ENCODE peak calls at places on chromosomes 11 and 22, in eight cellular contexts. One of them, this sample, is unnamed.

GRCh38 chr11:128776434-128777284 is 82.8 kb downstream of the FLI1 start:
- DNase-seq in body of pancreas: peak; percentile 53
- DNase-seq in tibial nerve: no peak
- DNase-seq in prostate gland: no peak
- DNase-seq in GM12892: peak; percentile 44
- DNase-seq in lower leg skin: no peak
- DNase-seq in ovary: peak; percentile 32
- DNase-seq in adrenal gland: peak; percentile 47
- DNase-seq in this sample: peak; percentile 48

GRCh38 chr11:15695096-15695721 is 580.5 kb downstream of the INSC start:
- DNase-seq in body of pancreas: no peak
- DNase-seq in tibial nerve: no peak
- DNase-seq in prostate gland: no peak
- DNase-seq in GM12892: no peak
- DNase-seq in lower leg skin: no peak
- DNase-seq in ovary: no peak
- DNase-seq in adrenal gland: no peak
- DNase-seq in this sample: no peak

GRCh38 chr11:38005597-38005996 is 1407.6 kb upstream of the RAG2 start:
- DNase-seq in body of pancreas: no peak
- DNase-seq in tibial nerve: no peak
- DNase-seq in prostate gland: no peak
- DNase-seq in GM12892: no peak
- DNase-seq in lower leg skin: no peak
- DNase-seq in ovary: no peak
- DNase-seq in adrenal gland: no peak
- DNase-seq in this sample: no peak

GRCh38 chr22:49230194-49230577 is 597.5 kb downstream of the BRD1 start:
- DNase-seq in body of pancreas: no peak
- DNase-seq in tibial nerve: no peak
- DNase-seq in prostate gland: peak; percentile 2
- DNase-seq in GM12892: no peak
- DNase-seq in lower leg skin: no peak
- DNase-seq in ovary: no peak
- DNase-seq in adrenal gland: no peak
- DNase-seq in this sample: no peak

GRCh38 chr22:49415219-49415951 is 412.3 kb downstream of the BRD1 start:
- DNase-seq in body of pancreas: no peak
- DNase-seq in tibial nerve: no peak
- DNase-seq in prostate gland: no peak
- DNase-seq in GM12892: no peak
- DNase-seq in lower leg skin: no peak
- DNase-seq in ovary: no peak
- DNase-seq in adrenal gland: no peak
- DNase-seq in this sample: no peak

GRCh38 chr11:64918056-64918455 is 1.0 kb upstream of the ATG2A start:
- DNase-seq in body of pancreas: no peak
- DNase-seq in tibial nerve: no peak
- DNase-seq in prostate gland: no peak
- DNase-seq in GM12892: no peak
- DNase-seq in lower leg skin: no peak
- DNase-seq in ovary: no peak
- DNase-seq in adrenal gland: no peak
- DNase-seq in this sample: no peak

GRCh38 chr11:59680287-59681154 is 11.7 kb upstream of the PATL1 start:
- DNase-seq in body of pancreas: peak; percentile 70
- DNase-seq in tibial nerve: peak; percentile 47
- DNase-seq in prostate gland: peak; percentile 67
- DNase-seq in GM12892: peak; percentile 20
- DNase-seq in lower leg skin: peak; percentile 48
- DNase-seq in ovary: peak; percentile 63
- DNase-seq in adrenal gland: peak; percentile 81
- DNase-seq in this sample: peak; percentile 29

GRCh38 chr22:36546092-36546804 is 17.3 kb upstream of the EIF3D start:
- DNase-seq in body of pancreas: peak; percentile 52
- DNase-seq in tibial nerve: no peak
- DNase-seq in prostate gland: peak; percentile 14
- DNase-seq in GM12892: no peak
- DNase-seq in lower leg skin: no peak
- DNase-seq in ovary: no peak
- DNase-seq in adrenal gland: peak; percentile 58
- DNase-seq in this sample: peak; percentile 37

GRCh38 chr11:925158-925495 is 543 bp upstream of the AP2A2 start:
- DNase-seq in body of pancreas: peak; percentile 42
- DNase-seq in tibial nerve: no peak
- DNase-seq in prostate gland: no peak
- DNase-seq in GM12892: no peak
- DNase-seq in lower leg skin: no peak
- DNase-seq in ovary: peak; percentile 41
- DNase-seq in adrenal gland: no peak
- DNase-seq in this sample: no peak

GRCh38 chr11:70764356-70764905 is 366.1 kb downstream of the CTTN start:
- DNase-seq in body of pancreas: no peak
- DNase-seq in tibial nerve: no peak
- DNase-seq in prostate gland: no peak
- DNase-seq in GM12892: no peak
- DNase-seq in lower leg skin: no peak
- DNase-seq in ovary: no peak
- DNase-seq in adrenal gland: no peak
- DNase-seq in this sample: no peak

GRCh38 chr22:29079218-29079901 is 6.5 kb downstream of the KREMEN1 start:
- DNase-seq in body of pancreas: no peak
- DNase-seq in tibial nerve: no peak
- DNase-seq in prostate gland: peak; percentile 49
- DNase-seq in GM12892: no peak
- DNase-seq in lower leg skin: no peak
- DNase-seq in ovary: no peak
- DNase-seq in adrenal gland: no peak
- DNase-seq in this sample: no peak

GRCh38 chr11:1922411-1923113 is 3.1 kb downstream of the TNNT3 start:
- DNase-seq in body of pancreas: no peak
- DNase-seq in tibial nerve: no peak
- DNase-seq in prostate gland: no peak
- DNase-seq in GM12892: no peak
- DNase-seq in lower leg skin: no peak
- DNase-seq in ovary: no peak
- DNase-seq in adrenal gland: no peak
- DNase-seq in this sample: no peak

GRCh38 chr11:67613960-67614715 is 7.4 kb downstream of the NDUFV1 start:
- DNase-seq in body of pancreas: peak; percentile 62
- DNase-seq in tibial nerve: no peak
- DNase-seq in prostate gland: no peak
- DNase-seq in GM12892: peak; percentile 80
- DNase-seq in lower leg skin: no peak
- DNase-seq in ovary: no peak
- DNase-seq in adrenal gland: peak; percentile 54
- DNase-seq in this sample: peak; percentile 81

GRCh38 chr11:46695345-46696211 is 4.8 kb downstream of the ARHGAP1 start:
- DNase-seq in body of pancreas: no peak
- DNase-seq in tibial nerve: no peak
- DNase-seq in prostate gland: no peak
- DNase-seq in GM12892: no peak
- DNase-seq in lower leg skin: no peak
- DNase-seq in ovary: no peak
- DNase-seq in adrenal gland: peak; percentile 73
- DNase-seq in this sample: no peak

GRCh38 chr11:130629039-130629438 is 180.6 kb downstream of the ADAMTS15 start:
- DNase-seq in body of pancreas: no peak
- DNase-seq in tibial nerve: no peak
- DNase-seq in prostate gland: no peak
- DNase-seq in GM12892: no peak
- DNase-seq in lower leg skin: no peak
- DNase-seq in ovary: no peak
- DNase-seq in adrenal gland: no peak
- DNase-seq in this sample: no peak

GRCh38 chr11:9657531-9657930 is 6.3 kb upstream of the SWAP70 start:
- DNase-seq in body of pancreas: no peak
- DNase-seq in tibial nerve: no peak
- DNase-seq in prostate gland: no peak
- DNase-seq in GM12892: no peak
- DNase-seq in lower leg skin: no peak
- DNase-seq in ovary: no peak
- DNase-seq in adrenal gland: no peak
- DNase-seq in this sample: no peak

GRCh38 chr11:18192988-18193387 is 20.4 kb downstream of the MRGPRX4 start:
- DNase-seq in body of pancreas: no peak
- DNase-seq in tibial nerve: no peak
- DNase-seq in prostate gland: no peak
- DNase-seq in GM12892: no peak
- DNase-seq in lower leg skin: no peak
- DNase-seq in ovary: no peak
- DNase-seq in adrenal gland: no peak
- DNase-seq in this sample: no peak

GRCh38 chr11:57536947-57537654 is at the start of gene SMTNL1:
- DNase-seq in body of pancreas: no peak
- DNase-seq in tibial nerve: no peak
- DNase-seq in prostate gland: no peak
- DNase-seq in GM12892: no peak
- DNase-seq in lower leg skin: no peak
- DNase-seq in ovary: no peak
- DNase-seq in adrenal gland: no peak
- DNase-seq in this sample: no peak

GRCh38 chr11:114132427-114132826 is 72.9 kb downstream of the ZBTB16 start:
- DNase-seq in body of pancreas: no peak
- DNase-seq in tibial nerve: no peak
- DNase-seq in prostate gland: no peak
- DNase-seq in GM12892: no peak
- DNase-seq in lower leg skin: no peak
- DNase-seq in ovary: no peak
- DNase-seq in adrenal gland: peak; percentile 15
- DNase-seq in this sample: no peak

GRCh38 chr11:132686827-132687370 is 845.4 kb downstream of the OPCML start:
- DNase-seq in body of pancreas: no peak
- DNase-seq in tibial nerve: no peak
- DNase-seq in prostate gland: no peak
- DNase-seq in GM12892: no peak
- DNase-seq in lower leg skin: no peak
- DNase-seq in ovary: no peak
- DNase-seq in adrenal gland: no peak
- DNase-seq in this sample: no peak

GRCh38 chr11:115745545-115746265 is 241.5 kb upstream of the CADM1 start:
- DNase-seq in body of pancreas: no peak
- DNase-seq in tibial nerve: no peak
- DNase-seq in prostate gland: no peak
- DNase-seq in GM12892: no peak
- DNase-seq in lower leg skin: no peak
- DNase-seq in ovary: no peak
- DNase-seq in adrenal gland: no peak
- DNase-seq in this sample: no peak

DNA sequence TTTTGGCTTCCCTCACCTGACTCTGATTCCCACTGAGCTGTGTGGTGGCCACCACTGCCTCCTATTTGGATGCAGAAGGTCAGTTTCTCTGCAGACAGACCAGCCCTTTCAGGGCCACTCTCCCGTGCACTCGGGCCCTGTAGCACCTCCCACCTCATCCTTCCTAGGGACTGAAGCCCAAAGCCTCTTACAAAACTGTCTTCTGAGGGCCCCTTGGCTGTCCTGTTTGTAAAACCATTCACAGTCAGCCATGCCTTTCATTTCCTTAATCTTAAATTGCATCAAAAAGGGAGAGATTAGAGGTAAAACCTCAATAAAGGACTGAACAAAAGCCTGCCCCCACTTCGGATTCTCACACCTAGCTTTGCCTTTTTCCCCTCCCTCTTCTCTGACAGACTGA is 247.0 kb upstream of the CADM1 start:
- DNase-seq in body of pancreas: no peak
- DNase-seq in tibial nerve: no peak
- DNase-seq in prostate gland: no peak
- DNase-seq in GM12892: no peak
- DNase-seq in lower leg skin: no peak
- DNase-seq in ovary: no peak
- DNase-seq in adrenal gland: no peak
- DNase-seq in this sample: no peak
- TF ChIP-seq POLR2A in body of pancreas: no peak
- TF ChIP-seq POLR2A in tibial nerve: no peak
- TF ChIP-seq POLR2A in prostate gland: no peak
- TF ChIP-seq POLR2A in GM12892: no peak
- TF ChIP-seq POLR2A in lower leg skin: no peak
- TF ChIP-seq POLR2A in ovary: no peak
- TF ChIP-seq POLR2A in adrenal gland: no peak
- TF ChIP-seq POLR2A in this sample: no peak

GRCh38 chr22:24165673-24166072 is 15.6 kb upstream of the SUSD2 start:
- DNase-seq in body of pancreas: no peak
- DNase-seq in tibial nerve: no peak
- DNase-seq in prostate gland: no peak
- DNase-seq in GM12892: no peak
- DNase-seq in lower leg skin: no peak
- DNase-seq in ovary: no peak
- DNase-seq in adrenal gland: no peak
- DNase-seq in this sample: no peak
- TF ChIP-seq POLR2A in body of pancreas: no peak
- TF ChIP-seq POLR2A in tibial nerve: no peak
- TF ChIP-seq POLR2A in prostate gland: no peak
- TF ChIP-seq POLR2A in GM12892: no peak
- TF ChIP-seq POLR2A in lower leg skin: no peak
- TF ChIP-seq POLR2A in ovary: no peak
- TF ChIP-seq POLR2A in adrenal gland: no peak
- TF ChIP-seq POLR2A in this sample: no peak

GRCh38 chr11:62882811-62883496 is 2.3 kb downstream of the SLC3A2 start:
- DNase-seq in body of pancreas: no peak
- DNase-seq in tibial nerve: no peak
- DNase-seq in prostate gland: no peak
- DNase-seq in GM12892: no peak
- DNase-seq in lower leg skin: no peak
- DNase-seq in ovary: no peak
- DNase-seq in adrenal gland: no peak
- DNase-seq in this sample: no peak
- TF ChIP-seq POLR2A in body of pancreas: no peak
- TF ChIP-seq POLR2A in tibial nerve: no peak
- TF ChIP-seq POLR2A in prostate gland: no peak
- TF ChIP-seq POLR2A in GM12892: no peak
- TF ChIP-seq POLR2A in lower leg skin: no peak
- TF ChIP-seq POLR2A in ovary: no peak
- TF ChIP-seq POLR2A in adrenal gland: no peak
- TF ChIP-seq POLR2A in this sample: no peak

GRCh38 chr11:85826096-85826855 is 15.3 kb upstream of the SYTL2 start:
- DNase-seq in body of pancreas: no peak
- DNase-seq in tibial nerve: peak; percentile 15
- DNase-seq in prostate gland: no peak
- DNase-seq in GM12892: no peak
- DNase-seq in lower leg skin: no peak
- DNase-seq in ovary: peak; percentile 32
- DNase-seq in adrenal gland: peak; percentile 45
- DNase-seq in this sample: peak; percentile 13

GRCh38 chr11:85822814-85823213 is 11.9 kb upstream of the SYTL2 start:
- DNase-seq in body of pancreas: no peak
- DNase-seq in tibial nerve: no peak
- DNase-seq in prostate gland: no peak
- DNase-seq in GM12892: no peak
- DNase-seq in lower leg skin: no peak
- DNase-seq in ovary: no peak
- DNase-seq in adrenal gland: no peak
- DNase-seq in this sample: no peak

GRCh38 chr11:85825590-85825989 is 14.6 kb upstream of the SYTL2 start:
- DNase-seq in body of pancreas: no peak
- DNase-seq in tibial nerve: no peak
- DNase-seq in prostate gland: no peak
- DNase-seq in GM12892: no peak
- DNase-seq in lower leg skin: no peak
- DNase-seq in ovary: no peak
- DNase-seq in adrenal gland: no peak
- DNase-seq in this sample: no peak

GRCh38 chr11:85823816-85824215 is 12.9 kb upstream of the SYTL2 start:
- DNase-seq in body of pancreas: no peak
- DNase-seq in tibial nerve: no peak
- DNase-seq in prostate gland: no peak
- DNase-seq in GM12892: no peak
- DNase-seq in lower leg skin: no peak
- DNase-seq in ovary: no peak
- DNase-seq in adrenal gland: no peak
- DNase-seq in this sample: no peak

GRCh38 chr11:85821636-85822035 is 10.7 kb upstream of the SYTL2 start:
- DNase-seq in body of pancreas: peak; percentile 19
- DNase-seq in tibial nerve: no peak
- DNase-seq in prostate gland: peak; percentile 54
- DNase-seq in GM12892: no peak
- DNase-seq in lower leg skin: no peak
- DNase-seq in ovary: no peak
- DNase-seq in adrenal gland: no peak
- DNase-seq in this sample: no peak
- TF ChIP-seq POLR2A in body of pancreas: no peak
- TF ChIP-seq POLR2A in tibial nerve: no peak
- TF ChIP-seq POLR2A in prostate gland: no peak
- TF ChIP-seq POLR2A in GM12892: no peak
- TF ChIP-seq POLR2A in lower leg skin: no peak
- TF ChIP-seq POLR2A in ovary: no peak
- TF ChIP-seq POLR2A in adrenal gland: no peak
- TF ChIP-seq POLR2A in this sample: no peak